ENCODE peak calls at places on chromosomes 5 and 9, in four cellular contexts. K is A549, J is AG09309, P is NAMALWA. O is an unnamed sample.

GRCh38 chr9:21853414-21853813 is 51.0 kb downstream of the MTAP start:
- DNase-seq in K (no peak), J (no peak), P (no peak), O (no peak)

GRCh38 chr5:143119301-143119769 is 284.2 kb downstream of the NR3C1 start:
- DNase-seq in K (no peak), P (no peak), J (peak; percentile 48), O (no peak)

GRCh38 chr9:19969721-19970120 is 180.9 kb upstream of the SLC24A2 start:
- DNase-seq in P (no peak), J (no peak), K (no peak), O (no peak)

GRCh38 chr5:173630724-173631365 is 14.4 kb upstream of the BOD1 start:
- DNase-seq in K (no peak), P (no peak), J (no peak), O (no peak)

GRCh38 chr5:98786178-98786853 is 12.9 kb downstream of the RGMB start:
- DNase-seq in P (no peak), K (no peak), J (no peak), O (no peak)

GRCh38 chr5:3509290-3509689 is 86.3 kb upstream of the IRX1 start:
- DNase-seq in K (no peak), J (no peak), P (peak; percentile 40), O (no peak)

GRCh38 chr5:684771-685216 is 8.4 kb downstream of the TPPP start:
- DNase-seq in K (no peak), P (no peak), J (no peak), O (no peak)

GRCh38 chr9:133509179-133510083 is 15.3 kb downstream of the MYMK start:
- DNase-seq in K (no peak), J (no peak), P (no peak), O (peak; percentile 56)

GRCh38 chr5:126368239-126368812 is 54.9 kb upstream of the GRAMD2B start:
- DNase-seq in J (no peak), K (no peak), P (no peak), O (no peak)

GRCh38 chr5:150589791-150590601 is 50.5 kb upstream of the SYNPO start:
- DNase-seq in K (no peak), P (no peak), J (no peak), O (no peak)

GRCh38 chr9:135903358-135903656 is 4.0 kb downstream of the CAMSAP1 start:
- DNase-seq in J (no peak), P (no peak), K (no peak), O (no peak)

GRCh38 chr5:98569288-98569687 is 204.2 kb upstream of the RGMB start:
- DNase-seq in K (no peak), P (no peak), J (no peak), O (no peak)

GRCh38 chr5:175663191-175664184 is 5.6 kb downstream of the HRH2 start:
- DNase-seq in P (no peak), J (no peak), K (no peak), O (no peak)

GRCh38 chr5:95591490-95591901 is 28.4 kb upstream of the GPR150 start:
- DNase-seq in J (peak; percentile 37), P (no peak), K (no peak), O (no peak)

GRCh38 chr5:112479418-112479817 is 60.3 kb upstream of the EPB41L4A start:
- DNase-seq in K (no peak), J (no peak), P (no peak), O (no peak)

GRCh38 chr9:93096131-93096802 is at the start of gene CARD19:
- DNase-seq in K (peak; percentile 55), P (peak; percentile 65), J (no peak), O (no peak)